ENCODE peak calls at places on chromosomes 12 and 14, in eight cellular contexts. I is bronchial epithelial cell, T is globus pallidus, J is cerebellar cortex, Y is type B pancreatic cell, V is heart left ventricle, P is NCI-H1694, F is transverse colon. S is an unnamed sample.

GRCh38 chr12:109054520-109054919 is 2.1 kb downstream of the USP30 start:
- DNase-seq in P (no peak), J (no peak), T (no peak), F (no peak), V (no peak), I (no peak), Y (no peak), S (no peak)

GRCh38 chr14:94670692-94671285 is 58.6 kb downstream of the SERPINA3 start:
- DNase-seq in F (no peak), P (no peak), V (no peak), I (no peak), J (no peak), Y (peak), T (no peak), S (no peak)

GRCh38 chr14:76976623-76977005 is 51.9 kb downstream of the IRF2BPL start:
- DNase-seq in Y (no peak), T (no peak), P (no peak), V (no peak), F (no peak), I (no peak), J (no peak), S (no peak)

GRCh38 chr14:103739793-103740501 is 24.3 kb downstream of the ZFYVE21 start:
- DNase-seq in P (no peak), T (no peak), F (no peak), I (no peak), V (no peak), Y (no peak), J (no peak), S (no peak)

GRCh38 chr12:19529933-19530630 is 90.8 kb downstream of the AEBP2 start:
- DNase-seq in V (no peak), Y (no peak), F (no peak), T (no peak), P (no peak), J (no peak), I (peak), S (no peak)

GRCh38 chr12:72978999-72979398 is 706.8 kb downstream of the TRHDE start:
- DNase-seq in T (no peak), V (no peak), P (no peak), Y (no peak), I (no peak), J (no peak), F (no peak), S (no peak)

GRCh38 chr14:101875726-101876268 is 88.6 kb upstream of the DYNC1H1 start:
- DNase-seq in Y (no peak), P (no peak), T (no peak), F (no peak), J (no peak), I (no peak), V (no peak), S (no peak)

GRCh38 chr12:95518976-95519375 is 32.3 kb downstream of the USP44 start:
- DNase-seq in Y (no peak), V (no peak), J (no peak), T (no peak), P (no peak), F (no peak), I (no peak), S (no peak)

GRCh38 chr14:51643137-51643536 is 8.6 kb upstream of the FRMD6 start:
- DNase-seq in T (no peak), V (no peak), P (no peak), I (peak), Y (no peak), J (no peak), F (no peak), S (no peak)

GRCh38 chr14:61080591-61081010 is 99.6 kb downstream of the SLC38A6 start:
- DNase-seq in Y (no peak), J (no peak), P (no peak), V (no peak), I (no peak), F (no peak), T (no peak), S (no peak)

GRCh38 chr14:105066285-105067071 is 1.2 kb upstream of the GPR132 start:
- DNase-seq in V (peak), P (no peak), I (no peak), F (no peak), J (no peak), T (no peak), Y (no peak), S (no peak)

GRCh38 chr12:53180931-53181645 is 363 bp upstream of the CSAD start:
- DNase-seq in V (peak), P (peak), I (peak), F (peak), J (peak), T (peak), Y (peak), S (no peak)

GRCh38 chr12:119642986-119643385 is 24.9 kb upstream of the PRKAB1 start:
- DNase-seq in F (no peak), Y (no peak), I (no peak), P (no peak), T (no peak), V (no peak), J (no peak), S (no peak)

GRCh38 chr14:95123895-95124579 is 33.3 kb downstream of the DICER1 start:
- DNase-seq in J (no peak), P (no peak), V (no peak), I (no peak), T (peak), F (no peak), Y (no peak), S (no peak)

GRCh38 chr12:46808317-46808716 is 17.5 kb downstream of the SLC38A4 start:
- DNase-seq in I (no peak), Y (no peak), T (no peak), F (no peak), P (no peak), J (no peak), V (no peak), S (no peak)

GRCh38 chr14:75960219-75960618 is 21.6 kb downstream of the TGFB3 start:
- DNase-seq in I (no peak), F (no peak), J (no peak), T (no peak), P (no peak), Y (no peak), V (no peak), S (no peak)

GRCh38 chr14:67018720-67019119 is 170.5 kb upstream of the GARIN2 start:
- DNase-seq in V (no peak), T (no peak), F (no peak), J (no peak), P (no peak), Y (no peak), I (no peak), S (no peak)

GRCh38 chr12:93167841-93168492 is 209.8 kb upstream of the NUDT4 start:
- DNase-seq in V (peak), T (peak), I (no peak), F (peak), P (no peak), Y (no peak), J (no peak), S (peak)

GRCh38 chr14:66645716-66646115 is 137.8 kb downstream of the GPHN start:
- DNase-seq in I (no peak), P (no peak), Y (no peak), T (no peak), V (no peak), F (no peak), J (no peak), S (no peak)

GRCh38 chr14:103008768-103009342 is 48.5 kb downstream of the CDC42BPB start:
- DNase-seq in V (no peak), T (no peak), I (peak), J (peak), F (no peak), P (peak), Y (no peak), S (no peak)

GRCh38 chr12:119006749-119007148 is 25.4 kb downstream of the SRRM4 start:
- DNase-seq in J (peak), V (no peak), T (no peak), I (no peak), Y (no peak), P (peak), F (no peak), S (no peak)

GRCh38 chr12:124661382-124661781 is 94.0 kb upstream of the NCOR2 start:
- DNase-seq in T (peak), J (no peak), P (peak), F (no peak), Y (no peak), V (no peak), I (no peak), S (peak)

GRCh38 chr12:6201199-6201608 is 1.0 kb downstream of the CD9 start:
- DNase-seq in P (no peak), Y (no peak), F (peak), J (no peak), I (no peak), T (no peak), V (no peak), S (peak)

GRCh38 chr14:51369814-51370213 is 129.8 kb downstream of the TMX1 start:
- DNase-seq in I (no peak), V (no peak), J (no peak), P (no peak), T (no peak), Y (no peak), F (no peak), S (no peak)

GRCh38 chr12:58068706-58069105 is 127.3 kb downstream of the ATP23 start:
- DNase-seq in J (no peak), P (no peak), I (no peak), T (no peak), F (no peak), Y (no peak), V (no peak), S (no peak)

GRCh38 chr14:100438271-100438670 is 115.1 kb downstream of the SLC25A47 start:
- DNase-seq in I (no peak), T (no peak), J (no peak), F (no peak), P (peak), Y (no peak), V (no peak), S (no peak)

GRCh38 chr12:77591959-77592358 is 238.7 kb upstream of the NAV3 start:
- DNase-seq in T (no peak), V (no peak), Y (no peak), I (no peak), P (peak), F (no peak), J (peak), S (peak)

GRCh38 chr14:37253905-37254304 is 56.2 kb downstream of the MIPOL1 start:
- DNase-seq in P (no peak), I (peak), F (no peak), V (no peak), J (no peak), T (no peak), Y (no peak), S (no peak)

S was measured in pons.